ENCODE peak calls at places on chromosome 16, in ten cellular contexts. C is H7, Y is HEK293T, W is GM19239, J is astrocyte of the hippocampus, D is astrocyte of the spinal cord, V is HTR-8/SVneo, I is HT1080, Q is psoas muscle, R is NCI-H1105 treated with DMSO at 0.1 percent for 48 hours. Z is an unnamed sample.

GRCh38 chr16:66972983-66973382 is 11.9 kb downstream of the CES3 start:
- DNase-seq in Y (no peak), D (no peak), V (no peak), Q (no peak), C (peak), W (no peak), I (no peak), R (no peak), J (no peak), Z (no peak)

GRCh38 chr16:75304521-75305363 is 53.3 kb upstream of the BCAR1 start:
- DNase-seq in Q (no peak), D (peak), R (no peak), I (peak), V (no peak), C (no peak), J (peak), W (no peak), Y (no peak), Z (no peak)

GRCh38 chr16:87344931-87345631 is 27.9 kb upstream of the C16orf95 start:
- DNase-seq in W (no peak), R (no peak), V (no peak), Q (no peak), J (peak), C (peak), I (no peak), D (no peak), Y (no peak), Z (no peak)

GRCh38 chr16:2983706-2984136 is 3.5 kb upstream of the PKMYT1 start:
- DNase-seq in D (peak), Y (peak), R (peak), V (peak), W (peak), I (peak), Q (peak), C (peak), J (peak), Z (no peak)

GRCh38 chr16:10123141-10123540 is 59.1 kb downstream of the GRIN2A start:
- DNase-seq in Q (no peak), Y (no peak), D (no peak), C (no peak), J (peak), I (no peak), R (no peak), V (no peak), W (no peak), Z (no peak)

GRCh38 chr16:73846292-73846849 is 450.2 kb upstream of the PSMD7 start:
- DNase-seq in Q (no peak), D (no peak), Y (peak), C (peak), W (no peak), R (peak), V (no peak), I (no peak), J (peak), Z (peak)

GRCh38 chr16:81127051-81127450 is 30.9 kb upstream of the GCSH start:
- DNase-seq in V (peak), Q (no peak), R (no peak), J (peak), C (no peak), Y (no peak), I (peak), D (peak), W (no peak), Z (no peak)

GRCh38 chr16:87202346-87202745 is 114.8 kb downstream of the C16orf95 start:
- DNase-seq in Y (no peak), Q (no peak), I (no peak), R (no peak), C (no peak), W (no peak), J (peak), V (no peak), D (peak), Z (no peak)

GRCh38 chr16:28309811-28310311 is 17.5 kb downstream of the SBK1 start:
- DNase-seq in Q (peak), J (no peak), W (no peak), D (no peak), I (no peak), V (no peak), Y (no peak), R (no peak), C (no peak), Z (no peak)

GRCh38 chr16:85328665-85329058 is 216.4 kb upstream of the CIBAR2 start:
- DNase-seq in I (no peak), R (peak), V (no peak), W (no peak), Y (peak), D (no peak), Q (no peak), C (peak), J (no peak), Z (no peak)

GRCh38 chr16:10941127-10941933 is 938 bp downstream of the DEXI start:
- DNase-seq in Y (no peak), Q (peak), R (no peak), D (no peak), I (peak), C (peak), W (no peak), J (no peak), V (no peak), Z (no peak)

Z was measured in iPS DF 6.9.